ENCODE peak calls at places on chromosomes 6 and 20, in five cellular contexts. W, N, J, M and P are unnamed samples.

GRCh38 chr20:32126919-32127318 is 17.4 kb downstream of the TM9SF4 start:
- DNase-seq in J (no peak), M (no peak), N (no peak), W (no peak), P (no peak)

GRCh38 chr6:3382399-3383279 is 74.2 kb downstream of the SLC22A23 start:
- DNase-seq in M (no peak), J (no peak), N (peak; percentile 59), W (no peak), P (no peak)

GRCh38 chr6:93790976-93791375 is 371.6 kb upstream of the EPHA7 start:
- DNase-seq in M (no peak), J (no peak), N (peak; percentile 78), W (no peak), P (no peak)

GRCh38 chr6:158042245-158042798 is 60.7 kb downstream of the SYNJ2 start:
- DNase-seq in N (peak; percentile 89), M (peak; percentile 93), W (peak; percentile 55), J (peak; percentile 48), P (no peak)

GRCh38 chr6:137202078-137202477 is 17.1 kb downstream of the IFNGR1 start:
- DNase-seq in N (no peak), J (no peak), W (no peak), M (no peak), P (no peak)

GRCh38 chr6:170224694-170225660 is 65.9 kb downstream of the DLL1 start:
- DNase-seq in N (no peak), M (no peak), W (no peak), J (no peak), P (peak; percentile 94)

GRCh38 chr6:26383624-26384417 is 913 bp downstream of the BTN2A2 start:
- DNase-seq in J (no peak), N (peak; percentile 78), M (no peak), W (no peak), P (no peak)

GRCh38 chr6:45924763-45925342 is 90.8 kb downstream of the CLIC5 start:
- DNase-seq in J (no peak), M (no peak), N (no peak), W (no peak), P (no peak)

GRCh38 chr20:51563597-51564332 is 21.2 kb upstream of the NFATC2 start:
- DNase-seq in W (peak; percentile 51), M (peak; percentile 64), N (peak; percentile 80), J (peak; percentile 57), P (no peak)
- H3K4me3 ChIP-seq in W (no peak overlapping the region), M (no peak overlapping the region), N (no peak overlapping the region), J (no peak overlapping the region), P (peak overlapping the region; percentile 56)

GRCh38 chr6:30025197-30025596 is 35.9 kb upstream of the POLR1H start:
- DNase-seq in J (no peak), N (no peak), W (no peak), M (no peak), P (no peak)
- H3K4me3 ChIP-seq in J (no peak overlapping the region), N (no peak overlapping the region), W (no peak overlapping the region), M (no peak overlapping the region), P (no peak overlapping the region)

GRCh38 chr20:63439866-63440265 is 32.6 kb downstream of the KCNQ2 start:
- DNase-seq in W (no peak), M (no peak), J (no peak), N (no peak), P (no peak)
- H3K4me3 ChIP-seq in W (no peak overlapping the region), M (no peak overlapping the region), J (no peak overlapping the region), N (no peak overlapping the region), P (no peak overlapping the region)

DNA sequence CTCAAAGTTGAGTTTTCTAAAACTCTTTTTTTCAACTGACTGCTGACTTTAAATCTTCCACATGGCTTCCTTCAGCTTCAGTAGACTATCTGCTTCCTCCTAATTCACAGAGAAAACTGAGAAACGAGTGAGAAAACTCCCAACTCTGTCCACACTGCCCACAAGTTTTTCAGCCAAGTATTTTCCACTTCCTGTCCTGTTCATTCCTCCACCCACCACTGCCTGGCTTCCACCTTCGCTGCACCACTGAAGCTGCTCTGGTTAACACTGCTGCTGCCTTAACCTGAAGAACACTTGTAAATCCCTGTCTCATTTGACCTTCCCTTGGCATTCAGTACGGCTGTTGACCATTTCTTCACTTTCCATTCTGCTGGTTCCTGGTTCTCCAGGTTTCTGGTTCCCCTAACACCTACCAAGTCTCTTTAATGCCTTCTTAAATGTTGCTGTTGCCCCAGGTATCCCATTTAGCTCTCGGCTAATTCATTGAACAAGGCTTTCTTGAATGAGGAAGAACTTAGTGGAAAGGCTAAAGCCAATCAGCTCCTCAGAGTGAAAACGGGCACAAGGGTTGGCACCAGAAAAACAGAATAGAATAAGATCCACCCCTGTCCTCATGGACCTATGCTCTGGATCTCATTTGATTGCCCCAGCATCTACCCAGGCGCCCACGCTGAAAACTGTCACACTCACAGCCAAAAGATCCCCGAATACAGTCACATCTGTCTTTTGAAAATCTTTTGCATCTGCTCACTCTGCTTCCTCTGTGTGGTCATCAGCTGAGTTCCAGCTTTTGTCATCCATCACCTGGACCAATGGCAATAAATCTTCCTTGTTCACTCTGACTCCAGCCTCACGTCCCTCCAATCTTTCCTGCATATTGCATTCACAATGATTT is 104.4 kb upstream of the TAB2 start:
- DNase-seq in W (no peak), J (no peak), N (no peak), M (no peak), P (no peak)
- H3K4me3 ChIP-seq in W (no peak overlapping the region), J (no peak overlapping the region), N (no peak overlapping the region), M (no peak overlapping the region), P (no peak overlapping the region)

DNA sequence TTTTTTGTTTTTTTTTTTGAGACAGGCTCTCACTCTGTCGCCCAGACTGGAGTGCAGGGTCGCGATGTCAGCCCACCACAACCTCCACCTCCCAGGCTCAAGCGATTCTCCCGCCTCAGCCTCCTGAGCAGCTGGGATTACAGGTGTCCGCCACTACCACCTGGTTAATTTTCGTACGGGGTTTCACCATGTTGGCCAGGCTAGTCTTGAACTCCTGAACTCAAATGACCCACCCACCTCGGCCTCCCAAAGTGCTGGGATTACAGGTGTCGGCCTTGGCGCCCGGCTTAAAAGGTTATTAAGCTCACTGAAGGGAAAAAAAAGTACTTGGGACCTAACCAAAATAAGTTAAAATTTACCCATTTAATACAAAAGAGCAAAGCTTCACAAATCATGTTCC is 1.9 kb downstream of the TCFL5 start:
- DNase-seq in M (peak; percentile 22), J (no peak), W (no peak), N (no peak), P (no peak)
- H3K4me3 ChIP-seq in M (no peak overlapping the region), J (peak overlapping the region; percentile 59), W (no peak overlapping the region), N (peak overlapping the region; percentile 55), P (no peak overlapping the region)